ENCODE peak calls at places on chromosome 9, in nine cellular contexts. One of them, this sample, is unnamed.

GRCh38 chr9:1837453-1838084 is 177.6 kb upstream of the SMARCA2 start:
- DNase-seq in ovary: no peak
- DNase-seq in GM12878: peak
- DNase-seq in K562: peak
- DNase-seq in suprapubic skin: no peak
- DNase-seq in tibial nerve: peak
- DNase-seq in HepG2: peak
- DNase-seq in A549: peak
- DNase-seq in transverse colon: peak
- DNase-seq in this sample: no peak

GRCh38 chr9:81321551-81321950 is 367.8 kb downstream of the TLE1 start:
- DNase-seq in tibial nerve: no peak
- DNase-seq in transverse colon: no peak
- DNase-seq in suprapubic skin: no peak
- DNase-seq in ovary: no peak
- DNase-seq in A549: no peak
- DNase-seq in K562: no peak
- DNase-seq in GM12878: no peak
- DNase-seq in HepG2: no peak
- DNase-seq in this sample: no peak

GRCh38 chr9:97038551-97038908 is 412 bp downstream of the CTSV start:
- DNase-seq in suprapubic skin: no peak
- DNase-seq in HepG2: no peak
- DNase-seq in ovary: no peak
- DNase-seq in transverse colon: no peak
- DNase-seq in K562: no peak
- DNase-seq in GM12878: no peak
- DNase-seq in A549: no peak
- DNase-seq in tibial nerve: no peak
- DNase-seq in this sample: no peak

GRCh38 chr9:96020822-96021615 is 145.5 kb downstream of the ERCC6L2 start:
- DNase-seq in tibial nerve: peak
- DNase-seq in ovary: peak
- DNase-seq in GM12878: no peak
- DNase-seq in transverse colon: peak
- DNase-seq in K562: no peak
- DNase-seq in HepG2: no peak
- DNase-seq in A549: no peak
- DNase-seq in suprapubic skin: no peak
- DNase-seq in this sample: no peak

GRCh38 chr9:133889498-133890301 is 102.4 kb downstream of the VAV2 start:
- DNase-seq in K562: no peak
- DNase-seq in transverse colon: no peak
- DNase-seq in A549: peak
- DNase-seq in ovary: no peak
- DNase-seq in suprapubic skin: no peak
- DNase-seq in tibial nerve: no peak
- DNase-seq in GM12878: no peak
- DNase-seq in HepG2: no peak
- DNase-seq in this sample: no peak

GRCh38 chr9:138053321-138053868 is 175.8 kb downstream of the CACNA1B start:
- DNase-seq in HepG2: no peak
- DNase-seq in suprapubic skin: peak
- DNase-seq in tibial nerve: no peak
- DNase-seq in A549: no peak
- DNase-seq in ovary: no peak
- DNase-seq in K562: peak
- DNase-seq in transverse colon: no peak
- DNase-seq in GM12878: no peak
- DNase-seq in this sample: no peak

GRCh38 chr9:89677696-89678393 is 73.0 kb downstream of the GADD45G start:
- DNase-seq in GM12878: no peak
- DNase-seq in tibial nerve: no peak
- DNase-seq in A549: no peak
- DNase-seq in K562: no peak
- DNase-seq in suprapubic skin: no peak
- DNase-seq in transverse colon: no peak
- DNase-seq in ovary: peak
- DNase-seq in HepG2: no peak
- DNase-seq in this sample: no peak

GRCh38 chr9:114176601-114177295 is 21.4 kb downstream of the COL27A1 start:
- DNase-seq in K562: no peak
- DNase-seq in GM12878: no peak
- DNase-seq in HepG2: no peak
- DNase-seq in transverse colon: no peak
- DNase-seq in tibial nerve: no peak
- DNase-seq in ovary: no peak
- DNase-seq in suprapubic skin: no peak
- DNase-seq in A549: no peak
- DNase-seq in this sample: no peak

GRCh38 chr9:36550135-36550534 is 22.6 kb upstream of the MELK start:
- DNase-seq in transverse colon: no peak
- DNase-seq in tibial nerve: no peak
- DNase-seq in A549: no peak
- DNase-seq in GM12878: no peak
- DNase-seq in suprapubic skin: no peak
- DNase-seq in ovary: no peak
- DNase-seq in HepG2: no peak
- DNase-seq in K562: no peak
- DNase-seq in this sample: no peak

GRCh38 chr9:70556736-70557135 is 142.3 kb upstream of the KLF9 start:
- DNase-seq in HepG2: no peak
- DNase-seq in transverse colon: no peak
- DNase-seq in ovary: no peak
- DNase-seq in A549: no peak
- DNase-seq in suprapubic skin: no peak
- DNase-seq in tibial nerve: no peak
- DNase-seq in GM12878: no peak
- DNase-seq in K562: no peak
- DNase-seq in this sample: no peak

GRCh38 chr9:126682928-126683697 is 69.4 kb downstream of the LMX1B start:
- DNase-seq in tibial nerve: no peak
- DNase-seq in GM12878: no peak
- DNase-seq in HepG2: no peak
- DNase-seq in suprapubic skin: no peak
- DNase-seq in ovary: peak
- DNase-seq in A549: no peak
- DNase-seq in transverse colon: no peak
- DNase-seq in K562: no peak
- DNase-seq in this sample: no peak

GRCh38 chr9:33081128-33081851 is 4.8 kb upstream of the SMU1 start:
- DNase-seq in suprapubic skin: no peak
- DNase-seq in HepG2: peak
- DNase-seq in ovary: peak
- DNase-seq in K562: peak
- DNase-seq in transverse colon: peak
- DNase-seq in GM12878: peak
- DNase-seq in A549: peak
- DNase-seq in tibial nerve: peak
- DNase-seq in this sample: peak

GRCh38 chr9:93117924-93118862 is 15.9 kb downstream of the NINJ1 start:
- DNase-seq in tibial nerve: no peak
- DNase-seq in suprapubic skin: no peak
- DNase-seq in transverse colon: no peak
- DNase-seq in K562: no peak
- DNase-seq in ovary: peak
- DNase-seq in A549: no peak
- DNase-seq in HepG2: no peak
- DNase-seq in GM12878: no peak
- DNase-seq in this sample: peak

GRCh38 chr9:75964431-75964830 is 74.0 kb downstream of the PCSK5 start:
- DNase-seq in ovary: no peak
- DNase-seq in tibial nerve: no peak
- DNase-seq in K562: no peak
- DNase-seq in GM12878: no peak
- DNase-seq in suprapubic skin: no peak
- DNase-seq in HepG2: peak
- DNase-seq in A549: no peak
- DNase-seq in transverse colon: no peak
- DNase-seq in this sample: no peak

GRCh38 chr9:114086009-114086408 is 7.9 kb upstream of the AMBP start:
- DNase-seq in transverse colon: no peak
- DNase-seq in A549: no peak
- DNase-seq in HepG2: no peak
- DNase-seq in tibial nerve: no peak
- DNase-seq in GM12878: no peak
- DNase-seq in suprapubic skin: no peak
- DNase-seq in ovary: no peak
- DNase-seq in K562: no peak
- DNase-seq in this sample: peak

GRCh38 chr9:93577045-93577939 is 908 bp downstream of the PHF2 start:
- DNase-seq in suprapubic skin: peak
- DNase-seq in ovary: peak
- DNase-seq in transverse colon: peak
- DNase-seq in HepG2: no peak
- DNase-seq in K562: no peak
- DNase-seq in GM12878: no peak
- DNase-seq in A549: peak
- DNase-seq in tibial nerve: no peak
- DNase-seq in this sample: no peak

GRCh38 chr9:120136685-120137084 is 443.3 kb downstream of the CDK5RAP2 start:
- DNase-seq in ovary: no peak
- DNase-seq in GM12878: no peak
- DNase-seq in transverse colon: no peak
- DNase-seq in K562: no peak
- DNase-seq in suprapubic skin: no peak
- DNase-seq in tibial nerve: no peak
- DNase-seq in A549: no peak
- DNase-seq in HepG2: no peak
- DNase-seq in this sample: no peak

GRCh38 chr9:127185931-127186781 is 63.7 kb upstream of the ANGPTL2 start:
- DNase-seq in HepG2: peak
- DNase-seq in transverse colon: peak
- DNase-seq in A549: no peak
- DNase-seq in ovary: peak
- DNase-seq in GM12878: no peak
- DNase-seq in suprapubic skin: peak
- DNase-seq in tibial nerve: peak
- DNase-seq in K562: no peak
- DNase-seq in this sample: peak

GRCh38 chr9:94174164-94174563 is 84.9 kb upstream of the ZNF169 start:
- DNase-seq in ovary: no peak
- DNase-seq in GM12878: no peak
- DNase-seq in tibial nerve: no peak
- DNase-seq in suprapubic skin: no peak
- DNase-seq in transverse colon: no peak
- DNase-seq in K562: no peak
- DNase-seq in HepG2: no peak
- DNase-seq in A549: no peak
- DNase-seq in this sample: no peak

GRCh38 chr9:5631021-5631420 is 2.1 kb downstream of the RIC1 start:
- DNase-seq in tibial nerve: no peak
- DNase-seq in K562: no peak
- DNase-seq in suprapubic skin: no peak
- DNase-seq in GM12878: no peak
- DNase-seq in A549: no peak
- DNase-seq in transverse colon: no peak
- DNase-seq in HepG2: peak
- DNase-seq in ovary: no peak
- DNase-seq in this sample: no peak

GRCh38 chr9:5628530-5629311 is at the start of gene RIC1:
- DNase-seq in suprapubic skin: peak
- DNase-seq in ovary: peak
- DNase-seq in A549: peak
- DNase-seq in tibial nerve: peak
- DNase-seq in HepG2: peak
- DNase-seq in transverse colon: peak
- DNase-seq in K562: peak
- DNase-seq in GM12878: peak
- DNase-seq in this sample: peak

GRCh38 chr9:5628183-5628529 is 751 bp upstream of the RIC1 start:
- DNase-seq in HepG2: no peak
- DNase-seq in tibial nerve: no peak
- DNase-seq in K562: no peak
- DNase-seq in suprapubic skin: no peak
- DNase-seq in GM12878: no peak
- DNase-seq in A549: peak
- DNase-seq in ovary: no peak
- DNase-seq in transverse colon: no peak
- DNase-seq in this sample: no peak

GRCh38 chr9:5629312-5630037 is 568 bp downstream of the RIC1 start:
- DNase-seq in A549: peak
- DNase-seq in GM12878: no peak
- DNase-seq in transverse colon: peak
- DNase-seq in suprapubic skin: peak
- DNase-seq in K562: peak
- DNase-seq in ovary: no peak
- DNase-seq in tibial nerve: peak
- DNase-seq in HepG2: no peak
- DNase-seq in this sample: peak

GRCh38 chr9:5630038-5630507 is 1.2 kb downstream of the RIC1 start:
- DNase-seq in transverse colon: no peak
- DNase-seq in HepG2: peak
- DNase-seq in suprapubic skin: no peak
- DNase-seq in tibial nerve: no peak
- DNase-seq in ovary: no peak
- DNase-seq in A549: peak
- DNase-seq in K562: peak
- DNase-seq in GM12878: no peak
- DNase-seq in this sample: no peak
- TF ChIP-seq POLR2A in transverse colon: peak
- TF ChIP-seq POLR2A in HepG2: no peak
- TF ChIP-seq POLR2A in suprapubic skin: no peak
- TF ChIP-seq POLR2A in tibial nerve: no peak
- TF ChIP-seq POLR2A in ovary: no peak
- TF ChIP-seq POLR2A in A549: no peak
- TF ChIP-seq POLR2A in K562: no peak
- TF ChIP-seq POLR2A in GM12878: no peak
- TF ChIP-seq POLR2A in this sample: no peak

GRCh38 chr9:131826966-131827525 is 87.2 kb upstream of the RAPGEF1 start:
- DNase-seq in tibial nerve: no peak
- DNase-seq in ovary: no peak
- DNase-seq in transverse colon: no peak
- DNase-seq in GM12878: no peak
- DNase-seq in A549: no peak
- DNase-seq in HepG2: no peak
- DNase-seq in suprapubic skin: no peak
- DNase-seq in K562: no peak
- DNase-seq in this sample: no peak
- TF ChIP-seq EP300 in tibial nerve: no peak
- TF ChIP-seq EP300 in ovary: no peak
- TF ChIP-seq EP300 in transverse colon: no peak
- TF ChIP-seq EP300 in GM12878: no peak
- TF ChIP-seq EP300 in A549: no peak
- TF ChIP-seq EP300 in HepG2: no peak
- TF ChIP-seq EP300 in suprapubic skin: no peak
- TF ChIP-seq EP300 in K562: no peak
- TF ChIP-seq EP300 in this sample: no peak

GRCh38 chr9:106535439-106535838 is 327.5 kb upstream of the ZNF462 start:
- DNase-seq in A549: no peak
- DNase-seq in HepG2: no peak
- DNase-seq in K562: no peak
- DNase-seq in suprapubic skin: no peak
- DNase-seq in tibial nerve: no peak
- DNase-seq in ovary: no peak
- DNase-seq in transverse colon: no peak
- DNase-seq in GM12878: no peak
- DNase-seq in this sample: no peak
- TF ChIP-seq CTCF in A549: no peak
- TF ChIP-seq CTCF in HepG2: no peak
- TF ChIP-seq CTCF in K562: no peak
- TF ChIP-seq CTCF in suprapubic skin: no peak
- TF ChIP-seq CTCF in tibial nerve: no peak
- TF ChIP-seq CTCF in ovary: no peak
- TF ChIP-seq CTCF in transverse colon: no peak
- TF ChIP-seq CTCF in GM12878: no peak
- TF ChIP-seq CTCF in this sample: no peak

GRCh38 chr9:14307989-14308750 is 5.8 kb downstream of the NFIB start:
- DNase-seq in HepG2: no peak
- DNase-seq in transverse colon: no peak
- DNase-seq in GM12878: no peak
- DNase-seq in K562: no peak
- DNase-seq in A549: no peak
- DNase-seq in tibial nerve: no peak
- DNase-seq in ovary: no peak
- DNase-seq in suprapubic skin: no peak
- DNase-seq in this sample: no peak
- TF ChIP-seq POLR2A in HepG2: no peak
- TF ChIP-seq POLR2A in transverse colon: no peak
- TF ChIP-seq POLR2A in GM12878: no peak
- TF ChIP-seq POLR2A in K562: no peak
- TF ChIP-seq POLR2A in A549: no peak
- TF ChIP-seq POLR2A in tibial nerve: no peak
- TF ChIP-seq POLR2A in ovary: no peak
- TF ChIP-seq POLR2A in suprapubic skin: no peak
- TF ChIP-seq POLR2A in this sample: no peak